ENCODE peak calls at places on chromosomes 5 and 9, in five cellular contexts. Z is hypothalamus; C is stimulated activated CD4-positive, alpha-beta T cell treated with anti-CD3 and anti-CD28 coated beads, Interleukin-15, amount 100 ng/mL, for 1 hour; Y is activated T-cell treated with anti-CD3 and anti-CD28 coated beads for 1 hour; W is D721Med. O is an unnamed sample.

GRCh38 chr9:125393426-125393825 is 131.8 kb downstream of the GAPVD1 start:
- DNase-seq in Y (no peak), C (no peak), Z (no peak), W (no peak), O (no peak)

GRCh38 chr9:135858491-135859185 is 48.7 kb downstream of the CAMSAP1 start:
- DNase-seq in Y (no peak), Z (no peak), C (no peak), W (no peak), O (no peak)

GRCh38 chr5:146541956-146542849 is 26.2 kb upstream of the GPR151 start:
- DNase-seq in Z (peak; percentile 27), C (peak; percentile 30), W (peak; percentile 51), Y (peak; percentile 57), O (peak; percentile 90)

GRCh38 chr5:136001531-136001930 is 27.3 kb upstream of the TGFBI start:
- DNase-seq in W (no peak), Z (no peak), Y (no peak), C (no peak), O (no peak)

GRCh38 chr5:5560016-5560415 is 137.5 kb downstream of the ICE1 start:
- DNase-seq in Y (no peak), Z (no peak), W (no peak), C (no peak), O (no peak)

GRCh38 chr9:137815256-137816255 is 62.0 kb upstream of the CACNA1B start:
- DNase-seq in W (no peak), Z (no peak), C (no peak), Y (no peak), O (no peak)

GRCh38 chr5:128101676-128102075 is 18.1 kb downstream of the SLC12A2 start:
- DNase-seq in Z (no peak), C (no peak), W (no peak), Y (no peak), O (no peak)

GRCh38 chr5:154771383-154771901 is 16.3 kb downstream of the LARP1 start:
- DNase-seq in Z (no peak), Y (no peak), W (no peak), C (no peak), O (no peak)

GRCh38 chr5:50969207-50970145 is 303.0 kb downstream of the PARP8 start:
- DNase-seq in Z (no peak), W (no peak), Y (no peak), C (no peak), O (no peak)

GRCh38 chr5:102958481-102959011 is 161.4 kb downstream of the GIN1 start:
- DNase-seq in Y (no peak), W (no peak), C (no peak), Z (no peak), O (no peak)

GRCh38 chr5:134510970-134511795 is 14.3 kb upstream of the JADE2 start:
- DNase-seq in C (no peak), W (no peak), Z (no peak), Y (no peak), O (no peak)

GRCh38 chr5:15521349-15521937 is 21.5 kb downstream of the FBXL7 start:
- DNase-seq in C (no peak), Y (no peak), Z (no peak), W (no peak), O (no peak)

GRCh38 chr9:109453210-109453842 is 44.8 kb downstream of the PTPN3 start:
- DNase-seq in C (no peak), Y (no peak), W (no peak), Z (no peak), O (no peak)

GRCh38 chr5:180839935-180840334 is 21.1 kb downstream of the ZFP62 start:
- DNase-seq in C (no peak), W (no peak), Z (no peak), Y (no peak), O (no peak)

GRCh38 chr9:70412678-70413426 is 1.6 kb downstream of the KLF9 start:
- DNase-seq in Z (peak; percentile 57), C (no peak), Y (peak; percentile 37), W (no peak), O (peak; percentile 80)

GRCh38 chr5:94777163-94777885 is 158.9 kb downstream of the SLF1 start:
- DNase-seq in Y (no peak), C (no peak), Z (no peak), W (no peak), O (no peak)

GRCh38 chr5:40441733-40442132 is 238.0 kb upstream of the PTGER4 start:
- DNase-seq in W (no peak), C (no peak), Z (no peak), Y (peak; percentile 13), O (no peak)

GRCh38 chr9:7234144-7234543 is 476.4 kb downstream of the KDM4C start:
- DNase-seq in Z (no peak), C (no peak), Y (no peak), W (no peak), O (no peak)

GRCh38 chr5:180825768-180826525 is 23.3 kb upstream of the MGAT1 start:
- DNase-seq in Y (no peak), W (no peak), Z (no peak), C (no peak), O (peak; percentile 92)

GRCh38 chr5:140672455-140673186 is 755 bp downstream of the DND1 start:
- DNase-seq in Z (no peak), W (no peak), Y (no peak), C (no peak), O (no peak)

GRCh38 chr5:140113180-140113698 is 670 bp upstream of the PURA start:
- DNase-seq in Y (no peak), Z (peak; percentile 49), W (no peak), C (no peak), O (peak; percentile 86)

GRCh38 chr9:81193362-81194339 is 495.7 kb downstream of the TLE1 start:
- DNase-seq in Z (no peak), C (no peak), W (no peak), Y (no peak), O (no peak)

GRCh38 chr9:129038109-129038852 is 1.9 kb downstream of the MIGA2 start:
- DNase-seq in C (no peak), Z (no peak), W (no peak), Y (no peak), O (no peak)

GRCh38 chr5:38796000-38796738 is 49.6 kb upstream of the OSMR start:
- DNase-seq in W (no peak), Z (no peak), C (no peak), Y (no peak), O (peak; percentile 95)

GRCh38 chr5:148780711-148781110 is 45.7 kb upstream of the ADRB2 start:
- DNase-seq in W (no peak), C (no peak), Z (no peak), Y (no peak), O (no peak)

GRCh38 chr9:24672336-24672735 is 126.6 kb upstream of the IZUMO3 start:
- DNase-seq in C (no peak), W (no peak), Y (no peak), Z (no peak), O (no peak)

GRCh38 chr9:133604214-133604613 is 5.0 kb downstream of the FAM163B start:
- DNase-seq in Y (peak; percentile 11), Z (no peak), C (no peak), W (no peak), O (no peak)

GRCh38 chr5:1895771-1896420 is 13.2 kb upstream of the IRX4 start:
- DNase-seq in C (no peak), Z (no peak), W (no peak), Y (no peak), O (no peak)

GRCh38 chr5:171580506-171581265 is 161.2 kb downstream of the FGF18 start:
- DNase-seq in C (no peak), Y (no peak), W (no peak), Z (no peak), O (no peak)

GRCh38 chr5:4395752-4396151 is 744.4 kb upstream of the ADAMTS16 start:
- DNase-seq in C (no peak), Z (no peak), W (no peak), Y (no peak), O (no peak)

GRCh38 chr5:132227485-132228240 is at the start of gene P4HA2:
- DNase-seq in Y (no peak), W (peak; percentile 77), C (no peak), Z (peak; percentile 22), O (peak; percentile 70)

GRCh38 chr9:93112116-93112863 is 16.3 kb downstream of the CARD19 start:
- DNase-seq in Y (no peak), Z (no peak), W (peak; percentile 4), C (no peak), O (peak; percentile 78)

GRCh38 chr5:145872486-145872885 is 328 bp downstream of the GRXCR2 start:
- DNase-seq in C (no peak), W (no peak), Z (no peak), Y (no peak), O (no peak)

O was measured in lower leg skin.